ENCODE peak calls at places on chromosomes 12 and 14, in ten cellular contexts. T is AG04449; F is amniotic epithelial cell; C is endothelial cell; X is stimulated activated CD8-positive, alpha-beta memory T cell treated with anti-CD3 and anti-CD28 coated beads, Interleukin-12 subunit alpha, Interleukin-12 subunit beta, amount 100 ng/mL, for 1 hour; O is LoVo; N is aorta; P is HEK293T; I is ACHN; S is activated naive CD4-positive, alpha-beta T cell. U is an unnamed sample.

GRCh38 chr14:95329941-95330340 is 10.2 kb upstream of the CLMN start:
- DNase-seq in S (no peak), C (no peak), O (no peak), I (no peak), X (no peak), P (no peak), F (no peak), T (no peak), N (no peak), U (no peak)

GRCh38 chr12:101181776-101182175 is 28.3 kb downstream of the SLC5A8 start:
- DNase-seq in P (no peak), I (no peak), F (no peak), O (no peak), S (no peak), T (peak; percentile 1), C (no peak), X (no peak), N (no peak), U (no peak)

GRCh38 chr12:120529641-120530314 is 820 bp upstream of the COQ5 start:
- DNase-seq in X (no peak), I (peak; percentile 86), C (peak; percentile 6), P (peak; percentile 56), S (no peak), F (peak; percentile 47), N (no peak), O (peak; percentile 82), T (no peak), U (no peak)

GRCh38 chr12:55651314-55651703 is 14.6 kb downstream of the OR10P1 start:
- DNase-seq in T (no peak), P (no peak), S (no peak), I (no peak), N (no peak), X (no peak), O (no peak), F (no peak), C (no peak), U (no peak)

GRCh38 chr14:52877628-52878027 is 73.2 kb downstream of the FERMT2 start:
- DNase-seq in F (peak; percentile 26), O (no peak), C (no peak), P (no peak), T (no peak), I (no peak), S (no peak), N (no peak), X (no peak), U (no peak)

GRCh38 chr12:56021882-56022497 is 1.1 kb downstream of the IKZF4 start:
- DNase-seq in N (no peak), T (no peak), P (no peak), X (no peak), O (no peak), C (no peak), S (no peak), I (no peak), F (no peak), U (no peak)

GRCh38 chr12:100687686-100688085 is 106.9 kb upstream of the ANO4 start:
- DNase-seq in C (no peak), F (no peak), T (no peak), N (no peak), P (no peak), I (no peak), O (no peak), S (no peak), X (no peak), U (no peak)

GRCh38 chr12:32997471-32997870 is 100.9 kb upstream of the PKP2 start:
- DNase-seq in C (no peak), T (no peak), F (no peak), N (no peak), O (no peak), X (no peak), I (no peak), P (no peak), S (no peak), U (no peak)

GRCh38 chr12:65699251-65699650 is 125.0 kb upstream of the HMGA2 start:
- DNase-seq in T (no peak), S (no peak), F (peak; percentile 82), X (no peak), O (no peak), C (no peak), I (peak; percentile 43), N (no peak), P (no peak), U (no peak)

GRCh38 chr14:35374273-35374681 is 30.3 kb downstream of the NFKBIA start:
- DNase-seq in X (no peak), I (peak; percentile 39), T (peak; percentile 94), N (peak; percentile 65), O (peak; percentile 85), S (no peak), F (peak; percentile 99), P (no peak), C (no peak), U (no peak)

GRCh38 chr12:118053071-118053985 is 7.7 kb downstream of the WSB2 start:
- DNase-seq in O (peak; percentile 46), F (no peak), P (no peak), X (no peak), I (peak; percentile 43), S (no peak), T (no peak), N (no peak), C (no peak), U (no peak)

GRCh38 chr12:53751336-53752191 is at the start of gene CISTR:
- DNase-seq in O (no peak), C (no peak), I (no peak), X (peak; percentile 12), P (no peak), S (no peak), F (no peak), N (no peak), T (no peak), U (no peak)

GRCh38 chr12:15227004-15227679 is 5.9 kb upstream of the RERG start:
- DNase-seq in F (peak; percentile 65), C (peak; percentile 51), T (no peak), S (no peak), X (no peak), O (peak; percentile 50), I (peak; percentile 75), P (peak; percentile 39), N (peak; percentile 71), U (no peak)

GRCh38 chr12:110917961-110918360 is 2.4 kb downstream of the MYL2 start:
- DNase-seq in F (no peak), N (no peak), P (no peak), T (no peak), X (no peak), I (no peak), O (no peak), S (no peak), C (no peak), U (no peak)

GRCh38 chr12:1246637-1247036 is 255.6 kb downstream of the ERC1 start:
- DNase-seq in O (peak; percentile 34), I (no peak), S (no peak), C (no peak), X (no peak), F (peak; percentile 3), N (no peak), P (no peak), T (no peak), U (no peak)

GRCh38 chr12:75560167-75560566 is 48.8 kb upstream of the KRR1 start:
- DNase-seq in N (no peak), I (peak; percentile 67), X (no peak), F (peak; percentile 48), S (no peak), P (no peak), O (peak; percentile 27), T (no peak), C (no peak), U (no peak)

GRCh38 chr12:124391340-124392261 is 96.7 kb downstream of the RFLNA start:
- DNase-seq in C (no peak), S (peak; percentile 14), X (no peak), O (no peak), P (no peak), I (peak; percentile 82), F (peak; percentile 55), T (no peak), N (peak; percentile 92), U (no peak)

GRCh38 chr12:105420659-105421240 is 90.3 kb downstream of the C12orf75 start:
- DNase-seq in T (peak; percentile 33), C (peak; percentile 73), S (peak; percentile 19), X (peak; percentile 35), I (peak; percentile 80), F (peak; percentile 70), P (peak; percentile 68), O (peak; percentile 81), N (peak; percentile 79), U (peak; percentile 31)

GRCh38 chr14:58942516-58942915 is 246.0 kb upstream of the DAAM1 start:
- DNase-seq in I (no peak), P (no peak), T (no peak), F (peak; percentile 36), N (no peak), X (no peak), S (no peak), O (no peak), C (no peak), U (no peak)

GRCh38 chr14:90581745-90582144 is 184.9 kb downstream of the CALM1 start:
- DNase-seq in S (no peak), X (no peak), I (no peak), C (no peak), F (no peak), O (no peak), P (no peak), T (no peak), N (no peak), U (no peak)

GRCh38 chr12:17342381-17342961 is 736.5 kb upstream of the LMO3 start:
- DNase-seq in N (no peak), S (no peak), T (no peak), P (no peak), I (no peak), O (no peak), F (no peak), C (no peak), X (no peak), U (no peak)

GRCh38 chr14:81868172-81868571 is 334.5 kb upstream of the SEL1L start:
- DNase-seq in S (no peak), O (no peak), N (no peak), P (no peak), T (no peak), C (no peak), X (no peak), F (no peak), I (no peak), U (no peak)

GRCh38 chr14:104968153-104968527 is 10.0 kb downstream of the AHNAK2 start:
- DNase-seq in N (peak; percentile 92), P (no peak), S (no peak), T (no peak), C (peak; percentile 58), X (no peak), I (no peak), O (no peak), F (peak; percentile 8), U (no peak)

U was measured in D721Med.